ENCODE peak calls at places on chromosome 14, in eight cellular contexts. One of them, this sample, is unnamed. For H3K4me1, the result is how much of the 10 kb centered on the place peaks cover.

GRCh38 chr14:93185333-93185688 is 194 bp downstream of the LYSET start:
- DNase-seq in OCI-LY7: no peak
- DNase-seq in GM23338: no peak
- DNase-seq in PC-3: peak
- DNase-seq in hepatocyte: no peak
- DNase-seq in SK-N-SH: no peak
- DNase-seq in HCT116: no peak
- DNase-seq in neural progenitor cell: no peak
- DNase-seq in this sample: peak

GRCh38 chr14:98952595-98953325 is 319.2 kb downstream of the BCL11B start:
- DNase-seq in OCI-LY7: no peak
- DNase-seq in GM23338: no peak
- DNase-seq in PC-3: peak
- DNase-seq in hepatocyte: no peak
- DNase-seq in SK-N-SH: no peak
- DNase-seq in HCT116: peak
- DNase-seq in neural progenitor cell: no peak
- DNase-seq in this sample: no peak

GRCh38 chr14:91220581-91221000 is 23.9 kb downstream of the GPR68 start:
- DNase-seq in OCI-LY7: no peak
- DNase-seq in GM23338: no peak
- DNase-seq in PC-3: no peak
- DNase-seq in hepatocyte: no peak
- DNase-seq in SK-N-SH: no peak
- DNase-seq in HCT116: no peak
- DNase-seq in neural progenitor cell: no peak
- DNase-seq in this sample: no peak

GRCh38 chr14:61107148-61107641 is 126.2 kb downstream of the SLC38A6 start:
- DNase-seq in OCI-LY7: no peak
- DNase-seq in GM23338: no peak
- DNase-seq in PC-3: no peak
- DNase-seq in hepatocyte: no peak
- DNase-seq in SK-N-SH: no peak
- DNase-seq in HCT116: no peak
- DNase-seq in neural progenitor cell: no peak
- DNase-seq in this sample: no peak

GRCh38 chr14:48341069-48341468 is 665.7 kb upstream of the MDGA2 start:
- DNase-seq in OCI-LY7: no peak
- DNase-seq in GM23338: no peak
- DNase-seq in PC-3: no peak
- DNase-seq in hepatocyte: no peak
- DNase-seq in SK-N-SH: no peak
- DNase-seq in HCT116: no peak
- DNase-seq in neural progenitor cell: no peak
- DNase-seq in this sample: no peak

GRCh38 chr14:103908580-103908979 is 19.7 kb upstream of the TDRD9 start:
- DNase-seq in OCI-LY7: no peak
- DNase-seq in GM23338: no peak
- DNase-seq in PC-3: no peak
- DNase-seq in hepatocyte: no peak
- DNase-seq in SK-N-SH: no peak
- DNase-seq in HCT116: no peak
- DNase-seq in neural progenitor cell: no peak
- DNase-seq in this sample: no peak

GRCh38 chr14:81436296-81437138 is 36.4 kb upstream of the STON2 start:
- DNase-seq in OCI-LY7: peak
- DNase-seq in GM23338: peak
- DNase-seq in PC-3: peak
- DNase-seq in hepatocyte: peak
- DNase-seq in SK-N-SH: peak
- DNase-seq in HCT116: peak
- DNase-seq in neural progenitor cell: peak
- DNase-seq in this sample: peak

GRCh38 chr14:55454264-55455151 is 14.1 kb upstream of the TBPL2 start:
- DNase-seq in OCI-LY7: no peak
- DNase-seq in GM23338: no peak
- DNase-seq in PC-3: peak
- DNase-seq in hepatocyte: peak
- DNase-seq in SK-N-SH: peak
- DNase-seq in HCT116: peak
- DNase-seq in neural progenitor cell: peak
- DNase-seq in this sample: no peak

GRCh38 chr14:45251912-45252311 is 1.1 kb downstream of the MIS18BP1 start:
- DNase-seq in OCI-LY7: peak
- DNase-seq in GM23338: no peak
- DNase-seq in PC-3: peak
- DNase-seq in hepatocyte: no peak
- DNase-seq in SK-N-SH: peak
- DNase-seq in HCT116: no peak
- DNase-seq in neural progenitor cell: peak
- DNase-seq in this sample: peak

GRCh38 chr14:73752297-73752992 is 38.3 kb upstream of the PNMA1 start:
- DNase-seq in OCI-LY7: peak
- DNase-seq in GM23338: peak
- DNase-seq in PC-3: peak
- DNase-seq in hepatocyte: no peak
- DNase-seq in SK-N-SH: peak
- DNase-seq in HCT116: no peak
- DNase-seq in neural progenitor cell: peak
- DNase-seq in this sample: no peak

GRCh38 chr14:99234982-99235491 is 37.0 kb downstream of the BCL11B start:
- DNase-seq in OCI-LY7: no peak
- DNase-seq in GM23338: peak
- DNase-seq in PC-3: no peak
- DNase-seq in hepatocyte: peak
- DNase-seq in SK-N-SH: no peak
- DNase-seq in HCT116: peak
- DNase-seq in neural progenitor cell: peak
- DNase-seq in this sample: no peak

DNA sequence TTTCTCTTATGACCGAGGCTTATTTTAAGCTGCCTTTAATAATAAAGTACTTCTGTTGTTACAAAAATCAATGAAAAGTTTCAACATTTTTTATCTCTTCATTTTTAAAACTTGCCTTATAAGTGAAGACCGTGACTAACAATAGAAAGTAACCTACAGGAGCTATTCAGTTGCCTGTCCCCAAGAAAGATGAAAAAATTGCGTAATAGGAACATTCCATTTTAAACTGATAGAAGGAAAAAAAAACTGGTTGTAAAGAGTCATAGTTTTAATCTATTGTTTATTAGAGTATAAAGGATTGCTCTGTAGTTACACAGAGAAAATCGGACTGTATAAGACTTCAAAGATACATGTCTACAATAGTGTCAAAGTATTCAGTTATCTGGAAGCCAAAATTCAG is 83.3 kb downstream of the DAAM1 start:
- DNase-seq in OCI-LY7: no peak
- DNase-seq in GM23338: no peak
- DNase-seq in PC-3: peak
- DNase-seq in hepatocyte: no peak
- DNase-seq in SK-N-SH: no peak
- DNase-seq in HCT116: no peak
- DNase-seq in neural progenitor cell: no peak
- DNase-seq in this sample: no peak
- TF ChIP-seq EZH2phosphoT487 in OCI-LY7: no peak
- TF ChIP-seq EZH2phosphoT487 in GM23338: no peak
- TF ChIP-seq EZH2phosphoT487 in PC-3: no peak
- TF ChIP-seq EZH2phosphoT487 in hepatocyte: no peak
- TF ChIP-seq EZH2phosphoT487 in SK-N-SH: no peak
- TF ChIP-seq EZH2phosphoT487 in HCT116: no peak
- TF ChIP-seq EZH2phosphoT487 in neural progenitor cell: no peak
- TF ChIP-seq EZH2phosphoT487 in this sample: no peak

GRCh38 chr14:34983148-34983760 is 462 bp downstream of the SRP54 start:
- DNase-seq in OCI-LY7: no peak
- DNase-seq in GM23338: no peak
- DNase-seq in PC-3: no peak
- DNase-seq in hepatocyte: no peak
- DNase-seq in SK-N-SH: no peak
- DNase-seq in HCT116: no peak
- DNase-seq in neural progenitor cell: no peak
- DNase-seq in this sample: peak

GRCh38 chr14:34982421-34983147 is at the start of gene SRP54:
- DNase-seq in OCI-LY7: peak
- DNase-seq in GM23338: peak
- DNase-seq in PC-3: peak
- DNase-seq in hepatocyte: peak
- DNase-seq in SK-N-SH: peak
- DNase-seq in HCT116: peak
- DNase-seq in neural progenitor cell: peak
- DNase-seq in this sample: peak

GRCh38 chr14:34978444-34978843 is 4.3 kb upstream of the SRP54 start:
- DNase-seq in OCI-LY7: no peak
- DNase-seq in GM23338: no peak
- DNase-seq in PC-3: no peak
- DNase-seq in hepatocyte: no peak
- DNase-seq in SK-N-SH: no peak
- DNase-seq in HCT116: no peak
- DNase-seq in neural progenitor cell: no peak
- DNase-seq in this sample: no peak

GRCh38 chr14:34980337-34980900 is 2.4 kb upstream of the SRP54 start:
- DNase-seq in OCI-LY7: no peak
- DNase-seq in GM23338: no peak
- DNase-seq in PC-3: no peak
- DNase-seq in hepatocyte: no peak
- DNase-seq in SK-N-SH: no peak
- DNase-seq in HCT116: no peak
- DNase-seq in neural progenitor cell: no peak
- DNase-seq in this sample: no peak

DNA sequence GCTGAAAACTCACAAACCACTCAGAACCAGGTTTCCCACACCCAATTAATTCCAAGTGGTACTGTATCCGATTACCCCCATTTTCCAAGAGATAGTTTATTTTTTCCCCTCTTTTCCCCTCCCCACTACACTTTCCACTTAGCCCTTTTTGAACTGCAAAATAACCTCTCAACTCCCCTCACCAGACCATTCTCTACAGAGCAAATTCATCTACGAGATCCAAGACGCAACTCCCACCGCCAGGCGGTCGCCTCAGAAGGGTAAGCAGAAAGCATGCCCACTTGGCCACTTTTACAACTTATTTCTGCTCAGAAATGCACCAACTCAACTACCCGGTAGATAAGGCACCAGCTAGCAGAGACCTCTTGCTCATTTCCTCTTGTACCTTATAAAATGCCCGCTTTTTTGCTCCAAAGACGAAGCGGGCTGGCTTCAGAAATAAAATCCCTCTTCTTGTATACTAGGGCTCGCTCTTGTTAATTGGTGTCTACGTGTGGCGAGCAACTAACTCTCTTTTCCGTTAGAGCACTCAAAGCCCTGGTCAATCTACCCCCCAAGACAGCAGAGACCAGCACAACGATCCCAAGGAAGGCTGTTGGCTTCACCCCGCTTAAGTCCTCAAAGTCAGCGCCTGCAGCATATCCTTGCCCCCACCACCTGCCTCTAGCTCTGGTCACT is 910 bp upstream of the SRP54 start:
- DNase-seq in OCI-LY7: peak
- DNase-seq in GM23338: peak
- DNase-seq in PC-3: peak
- DNase-seq in hepatocyte: peak
- DNase-seq in SK-N-SH: peak
- DNase-seq in HCT116: peak
- DNase-seq in neural progenitor cell: peak
- DNase-seq in this sample: peak
- TF ChIP-seq CTCF in OCI-LY7: no peak
- TF ChIP-seq CTCF in GM23338: peak
- TF ChIP-seq CTCF in PC-3: no peak
- TF ChIP-seq CTCF in hepatocyte: peak
- TF ChIP-seq CTCF in SK-N-SH: peak
- TF ChIP-seq CTCF in HCT116: no peak
- TF ChIP-seq CTCF in neural progenitor cell: peak
- TF ChIP-seq CTCF in this sample: peak

DNA sequence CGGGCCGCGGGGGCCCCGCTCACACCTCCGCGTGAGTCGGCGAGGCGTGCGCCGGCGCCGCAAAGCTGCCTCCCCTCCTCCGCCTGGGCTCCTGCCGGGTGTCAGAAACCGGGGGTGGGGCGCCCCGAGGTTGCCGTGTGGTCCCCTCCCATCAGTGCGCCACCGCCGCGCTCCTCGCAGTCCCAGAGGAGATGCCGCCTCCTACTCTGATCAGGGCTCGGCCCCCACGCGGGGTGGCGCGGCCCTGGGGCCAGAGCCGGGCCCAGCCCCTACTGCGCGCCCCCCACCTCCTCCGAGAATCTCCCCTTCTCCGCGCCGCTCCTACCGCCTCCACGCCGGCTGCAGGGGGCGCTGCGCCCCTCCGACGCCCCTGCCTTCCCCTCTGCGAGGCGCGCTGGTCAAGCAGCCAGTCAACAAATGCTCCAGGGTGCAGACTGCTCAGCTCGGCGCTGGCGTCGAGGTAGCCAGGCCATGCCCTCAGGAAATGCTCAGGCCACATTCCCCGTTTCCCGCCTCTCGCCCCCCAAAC is 467 bp upstream of the JAG2 start:
- DNase-seq in OCI-LY7: peak
- DNase-seq in GM23338: peak
- DNase-seq in PC-3: no peak
- DNase-seq in hepatocyte: peak
- DNase-seq in SK-N-SH: peak
- DNase-seq in HCT116: no peak
- DNase-seq in neural progenitor cell: peak
- DNase-seq in this sample: no peak
- H3K4me1 ChIP-seq in OCI-LY7: under half
- H3K4me1 ChIP-seq in GM23338: under half
- H3K4me1 ChIP-seq in PC-3: under half
- H3K4me1 ChIP-seq in hepatocyte: under half
- H3K4me1 ChIP-seq in SK-N-SH: under half
- H3K4me1 ChIP-seq in HCT116: under half
- H3K4me1 ChIP-seq in neural progenitor cell: under half
- H3K4me1 ChIP-seq in this sample: under half

DNA sequence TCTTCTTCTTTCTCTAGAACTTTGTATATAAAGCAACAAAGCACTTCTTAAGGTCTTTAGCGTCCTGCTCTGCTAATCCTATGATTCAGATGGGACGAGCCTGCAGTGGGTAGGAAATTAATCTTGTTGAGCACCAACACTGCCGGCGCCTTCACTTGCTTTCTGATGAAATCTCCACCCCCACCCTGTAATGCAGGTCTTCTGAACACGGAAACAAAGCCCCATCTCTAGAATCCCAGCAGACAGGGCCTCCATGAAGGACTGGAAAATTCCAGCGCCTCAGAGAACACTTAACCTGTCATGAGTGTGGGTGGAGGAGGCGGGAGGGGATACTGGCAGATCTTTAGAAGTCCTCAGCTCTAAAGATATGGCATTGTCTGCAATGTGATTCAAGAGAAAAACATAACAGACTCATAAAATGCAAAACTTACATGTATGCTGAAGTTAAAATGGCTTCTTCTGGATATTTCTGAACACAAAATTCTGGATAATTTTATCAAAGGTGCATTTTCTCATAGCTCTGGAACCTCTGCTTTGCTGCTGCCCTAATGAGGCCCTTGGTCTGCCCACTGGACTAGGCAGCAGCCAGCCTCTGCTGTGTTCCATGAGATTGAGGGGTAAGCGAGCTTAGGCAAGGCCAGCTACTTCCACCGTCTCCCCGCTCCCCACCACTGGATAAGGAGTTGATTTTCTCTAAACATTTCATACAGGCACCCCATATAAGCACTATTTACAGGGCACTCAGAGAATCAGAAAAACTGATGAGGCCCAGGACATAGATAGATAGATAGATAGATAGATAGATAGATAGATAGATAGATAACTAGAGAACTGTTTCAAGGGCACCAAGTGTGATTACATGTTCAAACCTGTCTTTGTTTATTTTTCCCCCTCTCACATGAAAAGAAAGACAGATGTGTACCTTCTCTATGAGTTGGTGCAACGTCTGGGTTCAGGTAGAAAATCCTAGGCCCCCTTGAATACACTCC is 43.1 kb downstream of the ZFP36L1 start:
- DNase-seq in OCI-LY7: no peak
- DNase-seq in GM23338: no peak
- DNase-seq in PC-3: no peak
- DNase-seq in hepatocyte: peak
- DNase-seq in SK-N-SH: no peak
- DNase-seq in HCT116: no peak
- DNase-seq in neural progenitor cell: no peak
- DNase-seq in this sample: no peak
- TF ChIP-seq EZH2phosphoT487 in OCI-LY7: no peak
- TF ChIP-seq EZH2phosphoT487 in GM23338: no peak
- TF ChIP-seq EZH2phosphoT487 in PC-3: no peak
- TF ChIP-seq EZH2phosphoT487 in hepatocyte: no peak
- TF ChIP-seq EZH2phosphoT487 in SK-N-SH: no peak
- TF ChIP-seq EZH2phosphoT487 in HCT116: no peak
- TF ChIP-seq EZH2phosphoT487 in neural progenitor cell: no peak
- TF ChIP-seq EZH2phosphoT487 in this sample: no peak